ENCODE peak calls at places on chromosomes 13 and 19, in seven cellular contexts. Y is H1, W is K562, P is HepG2, V is SK-N-SH, T is GM12878, X is HCT116. F is an unnamed sample.

GRCh38 chr13:46158222-46158621 is 23.8 kb downstream of the LCP1 start:
- DNase-seq in Y (no peak), W (no peak), P (no peak), V (no peak), T (no peak), X (no peak), F (no peak)

GRCh38 chr13:40672310-40673060 is 6.0 kb upstream of the FOXO1 start:
- DNase-seq in Y (no peak), W (peak; percentile 85), P (peak; percentile 73), V (peak; percentile 59), T (no peak), X (peak; percentile 57), F (no peak)

GRCh38 chr13:98761126-98761978 is 8.9 kb upstream of the SLC15A1 start:
- DNase-seq in Y (no peak), W (no peak), P (peak; percentile 34), V (no peak), T (peak; percentile 11), X (no peak), F (peak; percentile 45)

GRCh38 chr13:27980280-27980998 is 8.1 kb downstream of the URAD start:
- DNase-seq in Y (peak; percentile 65), W (no peak), P (no peak), V (no peak), T (no peak), X (no peak), F (no peak)

GRCh38 chr19:4660993-4661392 is 9.1 kb downstream of the MYDGF start:
- DNase-seq in Y (no peak), W (no peak), P (no peak), V (no peak), T (no peak), X (no peak), F (no peak)

GRCh38 chr13:31051999-31052398 is 109.7 kb downstream of the HSPH1 start:
- DNase-seq in Y (no peak), W (no peak), P (no peak), V (no peak), T (no peak), X (peak; percentile 28), F (peak; percentile 58)

GRCh38 chr19:1691589-1692290 is 39.3 kb upstream of the TCF3 start:
- DNase-seq in Y (no peak), W (no peak), P (no peak), V (peak; percentile 35), T (no peak), X (no peak), F (no peak)

GRCh38 chr19:6378036-6378435 is 2.3 kb upstream of the PSPN start:
- DNase-seq in Y (no peak), W (no peak), P (no peak), V (no peak), T (no peak), X (no peak), F (no peak)

GRCh38 chr19:13530720-13531119 is 24.4 kb upstream of the CACNA1A start:
- DNase-seq in Y (no peak), W (no peak), P (no peak), V (no peak), T (no peak), X (no peak), F (no peak)

GRCh38 chr19:38190793-38191192 is 33.2 kb downstream of the DPF1 start:
- DNase-seq in Y (no peak), W (no peak), P (no peak), V (no peak), T (no peak), X (no peak), F (no peak)

GRCh38 chr19:5621945-5622464 is 571 bp downstream of the SAFB2 start:
- DNase-seq in Y (peak; percentile 49), W (peak; percentile 30), P (no peak), V (peak; percentile 29), T (no peak), X (no peak), F (no peak)

GRCh38 chr19:38023245-38023644 is 116.2 kb downstream of the SIPA1L3 start:
- DNase-seq in Y (no peak), W (no peak), P (no peak), V (no peak), T (no peak), X (no peak), F (no peak)

GRCh38 chr13:30196025-30196424 is 111.3 kb downstream of the KATNAL1 start:
- DNase-seq in Y (no peak), W (no peak), P (no peak), V (peak; percentile 77), T (no peak), X (peak; percentile 8), F (no peak)

GRCh38 chr19:15448778-15449619 is 757 bp downstream of the WIZ start:
- DNase-seq in Y (peak; percentile 67), W (peak; percentile 26), P (no peak), V (peak; percentile 60), T (no peak), X (no peak), F (no peak)

GRCh38 chr13:108962652-108963051 is 333.2 kb downstream of the MYO16 start:
- DNase-seq in Y (no peak), W (no peak), P (no peak), V (peak; percentile 37), T (no peak), X (no peak), F (no peak)

GRCh38 chr13:30689752-30690151 is 45.6 kb upstream of the ALOX5AP start:
- DNase-seq in Y (no peak), W (no peak), P (no peak), V (no peak), T (no peak), X (no peak), F (no peak)

GRCh38 chr19:42473686-42474085 is 30.9 kb upstream of the CXCL17 start:
- DNase-seq in Y (no peak), W (no peak), P (no peak), V (no peak), T (no peak), X (no peak), F (no peak)

GRCh38 chr19:18790566-18791314 is at the start of gene COMP:
- DNase-seq in Y (peak; percentile 61), W (no peak), P (no peak), V (no peak), T (no peak), X (no peak), F (no peak)

GRCh38 chr13:79530270-79530669 is 49.3 kb downstream of the NDFIP2 start:
- DNase-seq in Y (no peak), W (no peak), P (no peak), V (no peak), T (no peak), X (no peak), F (no peak)
- TF ChIP-seq JUND in Y (no peak), W (no peak), P (no peak), V (no peak), T (no peak), X (no peak), F (no peak)

GRCh38 chr19:33035461-33035860 is 29.2 kb downstream of the RHPN2 start:
- DNase-seq in Y (no peak), W (no peak), P (no peak), V (no peak), T (no peak), X (no peak), F (no peak)

GRCh38 chr19:33029746-33030303 is 34.9 kb downstream of the RHPN2 start:
- DNase-seq in Y (no peak), W (no peak), P (no peak), V (no peak), T (no peak), X (no peak), F (no peak)

DNA sequence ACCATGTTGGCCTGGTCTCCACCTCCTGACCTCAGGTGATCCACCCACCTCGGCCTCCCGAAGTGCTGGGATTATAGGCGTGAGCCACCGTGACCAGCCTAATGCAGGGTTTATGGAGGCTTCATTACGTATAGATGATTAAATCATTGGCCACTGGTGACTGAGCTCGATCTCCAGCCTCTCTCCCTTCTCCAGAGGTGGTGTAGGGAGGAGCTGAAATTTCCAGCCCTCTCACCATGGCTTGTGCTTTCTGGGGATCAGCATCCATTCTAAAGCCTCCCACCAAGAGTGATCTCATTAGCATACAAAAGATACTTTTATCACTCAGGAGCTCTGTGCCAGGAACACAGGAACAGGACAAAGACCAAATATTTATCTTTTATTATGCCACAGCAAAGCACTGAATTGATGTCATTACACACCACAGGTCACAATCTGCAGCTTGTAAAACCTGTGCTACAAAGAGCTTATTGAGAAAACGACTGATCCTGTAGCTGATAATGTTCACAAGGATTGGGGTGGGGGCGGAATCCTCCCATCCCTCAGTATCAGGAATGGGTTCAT is 32.4 kb downstream of the RHPN2 start:
- DNase-seq in Y (no peak), W (no peak), P (no peak), V (no peak), T (no peak), X (no peak), F (no peak)
- TF ChIP-seq JUND in Y (no peak), W (no peak), P (no peak), V (no peak), T (no peak), X (no peak), F (no peak)

DNA sequence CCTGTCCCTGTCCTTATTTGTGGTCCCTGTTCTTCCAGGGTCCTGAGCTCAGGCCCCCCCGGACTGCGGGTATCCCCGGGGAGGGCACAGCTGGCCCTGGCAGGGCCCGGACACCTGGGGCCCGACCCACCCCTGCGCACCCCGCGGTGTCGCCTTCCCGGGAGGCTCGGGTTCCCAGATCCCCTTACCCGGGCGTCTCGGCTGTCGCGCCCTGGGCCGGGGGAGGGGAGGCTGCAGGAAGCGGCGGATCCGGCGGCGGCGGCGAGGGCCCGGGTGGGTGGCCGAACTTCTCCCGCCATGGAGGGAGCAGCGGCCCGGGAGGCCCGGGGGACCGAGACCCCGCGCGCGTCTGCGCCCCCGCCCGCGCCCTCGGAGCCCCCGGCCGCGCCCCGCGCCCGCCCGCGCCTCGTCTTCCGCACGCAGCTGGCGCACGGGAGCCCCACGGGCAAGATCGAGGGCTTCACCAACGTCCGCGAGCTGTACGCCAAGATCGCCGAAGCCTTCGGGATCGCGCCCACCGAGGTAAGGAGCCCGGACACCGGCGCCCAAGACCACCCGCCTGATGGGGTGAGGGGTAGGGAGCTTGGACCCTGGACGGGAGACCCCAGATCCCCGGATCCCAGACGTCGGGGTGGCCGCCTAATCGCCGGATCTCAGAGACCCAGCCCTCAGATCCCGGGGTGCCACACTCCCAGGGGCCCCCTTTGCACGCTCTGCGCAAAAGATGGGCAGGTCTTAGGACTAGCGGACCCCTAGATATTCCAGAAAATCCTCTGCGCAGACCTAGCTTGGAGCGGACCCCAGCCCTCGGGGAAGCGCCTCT is at the start of gene GIPC3:
- DNase-seq in Y (peak; percentile 70), W (no peak), P (no peak), V (peak; percentile 73), T (no peak), X (no peak), F (no peak)
- TF ChIP-seq JUND in Y (no peak), W (no peak), P (no peak), V (no peak), T (no peak), X (no peak), F (no peak)

GRCh38 chr13:51801631-51802099 is 2.3 kb downstream of the DHRS12 start:
- DNase-seq in Y (no peak), W (no peak), P (no peak), V (peak; percentile 56), T (no peak), X (no peak), F (peak; percentile 26)

GRCh38 chr13:51799261-51799660 is 4.7 kb downstream of the DHRS12 start:
- DNase-seq in Y (no peak), W (no peak), P (no peak), V (no peak), T (no peak), X (no peak), F (no peak)

GRCh38 chr13:51802601-51803000 is 1.4 kb downstream of the DHRS12 start:
- DNase-seq in Y (no peak), W (no peak), P (no peak), V (no peak), T (no peak), X (no peak), F (no peak)

GRCh38 chr13:51803018-51803417 is 945 bp downstream of the DHRS12 start:
- DNase-seq in Y (no peak), W (no peak), P (no peak), V (peak; percentile 41), T (no peak), X (no peak), F (no peak)

GRCh38 chr13:51800456-51800855 is 3.5 kb downstream of the DHRS12 start:
- DNase-seq in Y (no peak), W (no peak), P (no peak), V (no peak), T (no peak), X (no peak), F (no peak)
- TF ChIP-seq JUND in Y (no peak), W (no peak), P (no peak), V (no peak), T (no peak), X (no peak), F (no peak)

F was measured in T47D.